ENCODE peak calls at places on chromosomes 3 and 15, in four cellular contexts. K is lower leg skin, Q is left ventricle myocardium inferior, Z is endodermal cell. V is an unnamed sample.

GRCh38 chr3:161420746-161421145 is 49.4 kb upstream of the SPTSSB start:
- DNase-seq in K (no peak), Q (no peak), Z (peak), V (no peak)

GRCh38 chr15:25850154-25851111 is 12.7 kb downstream of the ATP10A start:
- DNase-seq in K (peak), Q (peak), Z (peak), V (peak)

GRCh38 chr3:46990573-46991374 is 11.3 kb downstream of the NBEAL2 start:
- DNase-seq in K (no peak), Q (peak), Z (no peak), V (no peak)

GRCh38 chr3:65138531-65138930 is 450.7 kb upstream of the ADAMTS9 start:
- DNase-seq in K (no peak), Q (no peak), Z (no peak), V (no peak)

GRCh38 chr3:31966978-31967592 is 14.0 kb downstream of the OSBPL10 start:
- DNase-seq in K (no peak), Q (no peak), Z (no peak), V (no peak)

GRCh38 chr15:89165677-89166076 is 55.7 kb downstream of the RLBP1 start:
- DNase-seq in K (no peak), Q (no peak), Z (no peak), V (no peak)

GRCh38 chr3:10317311-10317960 is 3.5 kb downstream of the SEC13 start:
- DNase-seq in K (no peak), Q (no peak), Z (no peak), V (no peak)

GRCh38 chr3:106399773-106400172 is 531.0 kb upstream of the CBLB start:
- DNase-seq in K (no peak), Q (no peak), Z (no peak), V (no peak)

GRCh38 chr3:43223670-43224364 is 62.5 kb upstream of the SNRK start:
- DNase-seq in K (no peak), Q (no peak), Z (no peak), V (no peak)

GRCh38 chr15:88881781-88882180 is 13.6 kb downstream of the HAPLN3 start:
- DNase-seq in K (no peak), Q (no peak), Z (no peak), V (no peak)

GRCh38 chr15:85330941-85331588 is 49.3 kb upstream of the AKAP13 start:
- DNase-seq in K (peak), Q (peak), Z (peak), V (peak)

GRCh38 chr3:29203846-29204245 is 77.0 kb upstream of the RBMS3 start:
- DNase-seq in K (no peak), Q (no peak), Z (no peak), V (no peak)

GRCh38 chr15:41836713-41837454 is 1.8 kb upstream of the PLA2G4B start:
- DNase-seq in K (no peak), Q (no peak), Z (no peak), V (no peak)

GRCh38 chr3:166420071-166420470 is 582.8 kb upstream of the BCHE start:
- DNase-seq in K (no peak), Q (no peak), Z (no peak), V (no peak)

GRCh38 chr15:101012326-101013040 is 93.3 kb downstream of the LRRK1 start:
- DNase-seq in K (peak), Q (no peak), Z (no peak), V (no peak)

GRCh38 chr3:38397320-38397719 is 50.7 kb downstream of the XYLB start:
- DNase-seq in K (no peak), Q (peak), Z (peak), V (peak)

GRCh38 chr3:87719060-87719459 is 339.7 kb downstream of the CGGBP1 start:
- DNase-seq in K (no peak), Q (no peak), Z (no peak), V (no peak)

GRCh38 chr3:183492849-183493179 is 62.7 kb downstream of the KLHL6 start:
- DNase-seq in K (no peak), Q (no peak), Z (no peak), V (no peak)

GRCh38 chr3:124859025-124859424 is 28.1 kb downstream of the ITGB5 start:
- DNase-seq in K (no peak), Q (no peak), Z (peak), V (peak)

GRCh38 chr15:73994912-73995622 is 551 bp downstream of the PML start:
- DNase-seq in K (no peak), Q (no peak), Z (peak), V (no peak)

GRCh38 chr3:47005212-47006144 is 26.0 kb downstream of the NBEAL2 start:
- DNase-seq in K (no peak), Q (no peak), Z (no peak), V (no peak)

GRCh38 chr15:74302821-74303359 is 64.6 kb downstream of the CYP11A1 start:
- DNase-seq in K (no peak), Q (no peak), Z (peak), V (no peak)

GRCh38 chr3:195095704-195096036 is 175.3 kb downstream of the XXYLT1 start:
- DNase-seq in K (no peak), Q (peak), Z (no peak), V (no peak)
- H3K4me3 ChIP-seq in K (no peak), Q (no peak), Z (no peak), V (no peak)

DNA sequence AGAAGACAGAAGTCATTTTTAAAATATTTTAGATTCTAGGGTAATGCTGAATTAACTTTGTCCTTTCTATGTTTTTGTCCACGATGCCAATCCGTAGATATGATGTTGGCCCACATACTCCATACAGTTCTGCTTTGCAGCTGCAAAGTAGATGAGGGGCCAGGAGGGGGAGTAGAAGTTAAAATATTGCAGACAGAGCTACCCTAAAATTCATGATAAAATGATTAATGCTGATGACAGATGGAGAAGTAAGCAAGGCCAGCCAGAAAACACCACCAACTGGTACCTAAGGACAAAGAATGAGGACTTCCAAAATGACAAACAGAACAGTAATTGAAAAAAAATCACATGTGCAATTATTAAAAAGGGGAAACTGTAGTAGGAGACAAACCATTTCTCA is 756.6 kb upstream of the ARPP21 start:
- DNase-seq in K (no peak), Q (no peak), Z (no peak), V (peak)
- TF ChIP-seq CTCF in K (no peak), Q (peak), Z (peak), V (peak)

GRCh38 chr3:56611364-56611763 is 54.4 kb downstream of the CCDC66 start:
- DNase-seq in K (no peak), Q (no peak), Z (no peak), V (no peak)

GRCh38 chr3:56616479-56617006 is 59.6 kb downstream of the CCDC66 start:
- DNase-seq in K (no peak), Q (no peak), Z (no peak), V (no peak)

GRCh38 chr3:56610669-56611335 is 53.8 kb downstream of the CCDC66 start:
- DNase-seq in K (no peak), Q (no peak), Z (no peak), V (no peak)

GRCh38 chr3:56613016-56613415 is 56.0 kb downstream of the CCDC66 start:
- DNase-seq in K (no peak), Q (no peak), Z (no peak), V (no peak)

GRCh38 chr3:56612146-56612545 is 55.2 kb downstream of the CCDC66 start:
- DNase-seq in K (no peak), Q (no peak), Z (no peak), V (no peak)
- H3K4me3 ChIP-seq in K (no peak), Q (no peak), Z (no peak), V (no peak)

DNA sequence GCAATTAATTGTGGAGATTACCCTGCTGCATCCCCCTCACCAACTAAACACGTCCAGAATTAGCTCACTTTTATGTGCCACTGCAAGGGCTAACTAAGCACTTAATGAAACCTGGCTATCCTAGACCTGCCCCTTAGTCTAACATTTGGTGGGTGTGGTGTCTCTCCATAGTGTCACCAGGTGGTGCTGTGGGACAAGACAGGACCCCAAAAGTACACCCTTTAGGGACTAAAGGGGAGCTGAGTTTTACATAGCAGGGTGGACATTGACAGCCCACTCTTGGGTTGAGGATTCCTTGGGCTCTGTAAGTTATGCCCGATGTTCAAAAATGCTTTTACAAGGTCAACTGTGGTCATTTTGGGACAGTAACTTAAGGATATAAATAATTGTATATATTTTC is 5.7 kb downstream of the DUT start:
- DNase-seq in K (no peak), Q (no peak), Z (peak), V (no peak)
- TF ChIP-seq CTCF in K (no peak), Q (peak), Z (peak), V (peak)

DNA sequence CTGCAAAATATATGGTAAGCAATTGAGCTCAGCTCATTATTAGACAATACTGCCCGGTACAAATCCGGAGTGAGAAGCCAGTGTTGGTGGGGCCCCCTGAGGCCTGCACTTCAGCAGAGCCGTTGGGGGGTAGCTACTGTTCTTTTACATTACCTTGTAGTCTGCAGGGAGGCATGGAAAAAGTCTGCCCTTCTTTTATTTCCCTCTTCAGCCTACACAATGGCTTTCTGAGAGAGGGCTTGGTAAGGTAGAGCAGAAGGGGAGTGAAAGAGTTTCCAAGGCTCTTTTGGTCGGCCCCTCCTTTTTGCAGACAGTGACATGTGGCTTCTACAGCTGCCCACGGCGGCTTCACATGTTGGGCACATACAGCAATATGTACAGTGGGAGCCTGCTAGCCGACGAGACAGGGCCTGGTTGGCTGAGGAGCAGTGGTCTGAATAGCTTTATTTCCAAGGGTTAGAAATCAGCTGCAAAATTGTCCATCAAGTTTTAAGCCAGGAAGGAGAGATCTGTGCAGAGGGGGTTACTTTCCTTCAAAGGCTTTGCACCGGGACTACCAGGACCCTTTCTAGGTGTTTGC is 3.9 kb downstream of the INAFM2 start:
- DNase-seq in K (no peak), Q (no peak), Z (no peak), V (no peak)
- H3K4me3 ChIP-seq in K (no peak), Q (peak), Z (no peak), V (no peak)

DNA sequence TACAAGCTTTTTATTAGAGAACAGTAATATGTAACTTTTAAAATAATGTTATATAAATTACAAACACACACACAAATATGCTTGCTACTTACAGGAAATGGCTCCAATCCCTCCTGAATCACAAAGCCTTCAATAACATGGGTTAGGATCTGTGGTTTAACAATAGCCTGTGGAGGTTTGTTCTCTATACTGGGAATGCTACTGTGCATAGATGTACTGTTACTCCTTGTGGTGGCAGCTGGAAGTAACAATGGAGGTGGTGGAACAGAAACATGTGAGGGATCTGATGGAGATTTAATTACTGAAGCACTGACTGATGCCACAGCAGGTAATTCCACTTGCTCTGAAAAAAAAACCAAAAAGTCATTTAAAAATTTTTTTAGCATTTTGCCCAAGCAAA is 64.4 kb downstream of the PHC3 start:
- DNase-seq in K (no peak), Q (no peak), Z (peak), V (no peak)
- TF ChIP-seq CTCF in K (no peak), Q (no peak), Z (peak), V (peak)

DNA sequence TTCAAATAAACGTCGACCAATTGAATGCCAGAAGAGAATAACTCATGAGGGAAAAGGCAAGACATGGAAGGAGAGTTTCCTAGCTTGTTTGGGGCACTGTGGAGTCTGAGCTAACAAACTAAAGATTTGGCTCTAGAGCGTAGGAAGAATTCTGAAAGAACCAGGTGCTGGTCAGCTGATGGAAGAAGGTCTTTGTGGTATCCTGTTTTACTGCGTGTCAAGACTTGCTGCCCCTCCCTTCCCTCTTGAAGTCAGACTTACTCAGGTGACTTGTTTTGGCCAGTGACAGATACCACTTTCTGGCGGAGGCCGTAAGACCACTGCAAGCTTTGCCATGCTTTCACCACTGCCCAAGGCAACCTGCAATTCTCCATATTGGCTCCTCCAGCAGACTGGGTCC is 673 bp upstream of the HCLS1 start:
- DNase-seq in K (no peak), Q (no peak), Z (no peak), V (no peak)
- H3K4me3 ChIP-seq in K (no peak), Q (no peak), Z (no peak), V (no peak)

GRCh38 chr3:134445631-134446030 is 40.2 kb downstream of the ANAPC13 start:
- DNase-seq in K (peak), Q (no peak), Z (no peak), V (no peak)

GRCh38 chr3:134447371-134447770 is 38.4 kb downstream of the ANAPC13 start:
- DNase-seq in K (no peak), Q (no peak), Z (peak), V (no peak)

GRCh38 chr3:134445095-134445494 is 40.7 kb downstream of the ANAPC13 start:
- DNase-seq in K (no peak), Q (no peak), Z (no peak), V (no peak)

GRCh38 chr3:134448664-134449063 is 37.1 kb downstream of the ANAPC13 start:
- DNase-seq in K (no peak), Q (no peak), Z (no peak), V (no peak)

GRCh38 chr3:134446800-134447199 is 39.0 kb downstream of the ANAPC13 start:
- DNase-seq in K (no peak), Q (no peak), Z (peak), V (no peak)
- TF ChIP-seq CTCF in K (no peak), Q (no peak), Z (no peak), V (no peak)

GRCh38 chr15:52232327-52232726 is 41.1 kb upstream of the GNB5 start:
- DNase-seq in K (no peak), Q (no peak), Z (no peak), V (no peak)
- H3K4me3 ChIP-seq in K (no peak), Q (no peak), Z (no peak), V (no peak)